ENCODE peak calls at places on chromosomes 2 and 18, in seven cellular contexts. W is SJCRH30, L is lower lobe of right lung, P is mammary epithelial cell, Q is OCI-LY7, N is GM03348, Z is iris pigment epithelial cell. J is an unnamed sample.

GRCh38 chr2:108927936-108928659 is 60.9 kb downstream of the EDAR start:
- DNase-seq in Q (peak), L (no peak), N (peak), P (peak), Z (peak), W (peak), J (peak)

GRCh38 chr18:7452331-7452730 is 114.8 kb upstream of the PTPRM start:
- DNase-seq in N (peak), W (peak), P (peak), L (no peak), Q (peak), Z (peak), J (no peak)

GRCh38 chr2:218430721-218431120 is 11.8 kb downstream of the VIL1 start:
- DNase-seq in L (peak), W (no peak), Z (no peak), N (no peak), Q (no peak), P (no peak), J (no peak)

GRCh38 chr2:218448934-218449333 is 30.0 kb downstream of the VIL1 start:
- DNase-seq in P (peak), N (no peak), Z (peak), Q (no peak), L (no peak), W (peak), J (no peak)

GRCh38 chr18:58241026-58241679 is 197.1 kb downstream of the NEDD4L start:
- DNase-seq in N (no peak), Z (no peak), W (no peak), Q (no peak), L (no peak), P (no peak), J (no peak)

GRCh38 chr2:204550738-204551137 is 5.5 kb downstream of the PARD3B start:
- DNase-seq in Q (no peak), L (no peak), Z (peak), P (peak), W (no peak), N (peak), J (no peak)

GRCh38 chr18:75231053-75231406 is 20.4 kb downstream of the TSHZ1 start:
- DNase-seq in W (no peak), P (no peak), Q (no peak), Z (no peak), N (no peak), L (no peak), J (no peak)

GRCh38 chr2:20823917-20824316 is 1.0 kb upstream of the LDAH start:
- DNase-seq in W (no peak), Z (no peak), Q (no peak), L (no peak), N (no peak), P (no peak), J (no peak)

GRCh38 chr2:63862802-63863201 is 21.1 kb downstream of the UGP2 start:
- DNase-seq in L (no peak), N (no peak), Z (peak), Q (no peak), W (no peak), P (peak), J (no peak)

GRCh38 chr2:38246105-38246504 is 131.0 kb downstream of the ATL2 start:
- DNase-seq in Z (no peak), Q (no peak), L (no peak), N (no peak), W (no peak), P (no peak), J (no peak)

GRCh38 chr2:19868705-19869550 is 32.9 kb downstream of the TTC32 start:
- DNase-seq in W (no peak), L (peak), N (peak), Z (peak), P (no peak), Q (peak), J (peak)

GRCh38 chr2:223457301-223457700 is 144.9 kb downstream of the SCG2 start:
- DNase-seq in L (no peak), Q (no peak), P (no peak), W (no peak), Z (no peak), N (no peak), J (no peak)

GRCh38 chr2:165238295-165238694 is 919 bp upstream of the SCN2A start:
- DNase-seq in L (no peak), P (peak), W (no peak), Q (peak), Z (peak), N (peak), J (no peak)

GRCh38 chr18:79641722-79642497 is 37.7 kb upstream of the CTDP1 start:
- DNase-seq in W (no peak), P (no peak), L (no peak), Q (no peak), Z (no peak), N (no peak), J (no peak)

GRCh38 chr2:9565436-9566153 is 10.0 kb upstream of the ADAM17 start:
- DNase-seq in N (peak), Q (no peak), Z (peak), W (no peak), L (no peak), P (peak), J (no peak)

GRCh38 chr2:45343618-45344017 is 267.4 kb downstream of the SRBD1 start:
- DNase-seq in Q (no peak), N (no peak), P (no peak), W (peak), Z (peak), L (no peak), J (no peak)